ENCODE peak calls at places on chromosomes 2 and 18, in nine cellular contexts. M, L, R, C, A, U, B, K and P are unnamed samples.

GRCh38 chr2:234593636-234594035 is 96.8 kb upstream of the ARL4C start:
- DNase-seq in M (no peak), L (no peak), R (no peak), C (no peak), A (no peak), U (no peak), B (no peak), K (no peak), P (no peak)

GRCh38 chr2:25845843-25846505 is 32.3 kb downstream of the ASXL2 start:
- DNase-seq in M (no peak), L (no peak), R (no peak), C (no peak), A (no peak), U (no peak), B (no peak), K (no peak), P (no peak)

GRCh38 chr2:226777611-226778010 is 22.0 kb downstream of the IRS1 start:
- DNase-seq in M (no peak), L (no peak), R (no peak), C (no peak), A (no peak), U (no peak), B (no peak), K (no peak), P (no peak)

GRCh38 chr2:98518106-98518505 is 73.4 kb downstream of the INPP4A start:
- DNase-seq in M (no peak), L (peak), R (peak), C (no peak), A (no peak), U (peak), B (no peak), K (no peak), P (no peak)

GRCh38 chr2:160517731-160518130 is 24.1 kb upstream of the RBMS1 start:
- DNase-seq in M (no peak), L (no peak), R (no peak), C (no peak), A (no peak), U (no peak), B (no peak), K (no peak), P (no peak)

GRCh38 chr2:223995569-223995968 is 38.3 kb downstream of the MRPL44 start:
- DNase-seq in M (no peak), L (no peak), R (peak), C (no peak), A (no peak), U (no peak), B (no peak), K (no peak), P (no peak)

GRCh38 chr18:77765468-77765867 is 515.8 kb downstream of the GALR1 start:
- DNase-seq in M (peak), L (peak), R (peak), C (peak), A (no peak), U (no peak), B (no peak), K (no peak), P (peak)

GRCh38 chr18:27887711-27888495 is 289.0 kb downstream of the CDH2 start:
- DNase-seq in M (no peak), L (no peak), R (no peak), C (no peak), A (no peak), U (no peak), B (no peak), K (no peak), P (no peak)

GRCh38 chr2:79580175-79580574 is 67.3 kb downstream of the CTNNA2 start:
- DNase-seq in M (no peak), L (no peak), R (no peak), C (no peak), A (no peak), U (no peak), B (no peak), K (no peak), P (no peak)

GRCh38 chr2:188870289-188870688 is 103.9 kb upstream of the COL3A1 start:
- DNase-seq in M (no peak), L (no peak), R (no peak), C (no peak), A (no peak), U (no peak), B (no peak), K (no peak), P (no peak)

GRCh38 chr2:219178377-219179175 is 501 bp downstream of the RETREG2 start:
- DNase-seq in M (peak), L (peak), R (no peak), C (peak), A (peak), U (peak), B (peak), K (peak), P (peak)

GRCh38 chr18:46883180-46883579 is 34.1 kb downstream of the PIAS2 start:
- DNase-seq in M (no peak), L (no peak), R (no peak), C (no peak), A (no peak), U (no peak), B (no peak), K (no peak), P (no peak)

GRCh38 chr2:134233733-134234135 is 20.1 kb upstream of the MGAT5 start:
- DNase-seq in M (no peak), L (no peak), R (no peak), C (no peak), A (no peak), U (no peak), B (no peak), K (no peak), P (no peak)

GRCh38 chr2:137929504-137929886 is 34.8 kb upstream of the HNMT start:
- DNase-seq in M (no peak), L (no peak), R (no peak), C (no peak), A (no peak), U (no peak), B (no peak), K (no peak), P (no peak)

GRCh38 chr2:210199854-210200253 is 25.4 kb downstream of the ACADL start:
- DNase-seq in M (no peak), L (no peak), R (no peak), C (no peak), A (no peak), U (no peak), B (no peak), K (no peak), P (no peak)
- TF ChIP-seq CTCF in M (no peak), L (no peak), R (no peak), C (no peak), A (no peak), U (no peak), B (no peak), K (no peak), P (no peak)

GRCh38 chr2:30351941-30352340 is 95.1 kb upstream of the LCLAT1 start:
- DNase-seq in M (no peak), L (no peak), R (no peak), C (no peak), A (no peak), U (no peak), B (no peak), K (no peak), P (no peak)

GRCh38 chr2:30346475-30347169 is 100.4 kb upstream of the LCLAT1 start:
- DNase-seq in M (no peak), L (peak), R (no peak), C (peak), A (no peak), U (no peak), B (no peak), K (peak), P (peak)

GRCh38 chr2:30348825-30349224 is 98.2 kb upstream of the LCLAT1 start:
- DNase-seq in M (no peak), L (no peak), R (no peak), C (no peak), A (no peak), U (no peak), B (no peak), K (no peak), P (no peak)

GRCh38 chr2:30351087-30351486 is 96.0 kb upstream of the LCLAT1 start:
- DNase-seq in M (no peak), L (no peak), R (no peak), C (no peak), A (no peak), U (no peak), B (no peak), K (no peak), P (no peak)

DNA sequence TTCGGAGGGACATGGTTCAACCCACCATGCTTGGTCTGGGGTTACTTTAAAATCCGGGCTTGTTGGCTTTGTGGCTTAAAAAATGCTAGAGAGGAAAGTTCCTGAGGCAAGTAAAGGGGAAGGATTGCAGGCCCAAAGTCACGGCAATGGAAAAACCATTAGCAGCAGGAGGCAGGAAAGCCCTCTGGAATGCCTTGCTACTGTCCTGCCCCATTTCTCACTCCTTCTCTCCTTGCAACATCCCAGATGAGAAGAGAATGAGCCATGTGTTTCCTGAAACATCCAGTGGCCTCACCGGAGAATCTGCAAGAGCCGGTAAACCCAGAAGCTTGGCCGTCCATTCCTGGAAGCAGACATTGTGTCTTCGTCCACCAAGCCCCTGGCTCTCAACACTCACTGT is 97.4 kb upstream of the LCLAT1 start:
- DNase-seq in M (no peak), L (no peak), R (no peak), C (no peak), A (no peak), U (no peak), B (no peak), K (no peak), P (no peak)
- TF ChIP-seq EP300 in M (no peak), L (no peak), R (no peak), C (no peak), A (no peak), U (no peak), B (no peak), K (no peak), P (no peak)

DNA sequence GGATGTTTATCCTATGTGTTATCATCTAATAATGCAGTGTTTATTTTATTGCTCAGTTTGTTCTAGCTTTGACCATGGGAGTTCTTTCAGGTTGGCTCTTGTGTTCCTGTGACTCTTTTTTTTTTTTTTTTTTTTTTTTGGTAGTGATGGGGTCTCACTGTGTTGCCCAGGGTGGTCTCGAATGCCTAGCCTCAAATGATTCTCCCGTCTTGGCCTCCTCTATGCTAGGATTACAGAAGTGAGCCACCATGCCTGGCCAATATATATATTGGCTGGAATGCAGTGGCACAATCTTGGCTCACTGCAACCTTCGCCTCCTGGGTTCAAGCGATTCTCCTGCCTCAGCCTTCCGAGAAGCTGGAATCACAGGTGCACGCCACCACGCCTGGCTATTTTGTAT is 18.9 kb upstream of the NFU1 start:
- DNase-seq in M (no peak), L (no peak), R (no peak), C (no peak), A (no peak), U (no peak), B (no peak), K (no peak), P (no peak)
- TF ChIP-seq CTCF in M (no peak), L (no peak), R (no peak), C (no peak), A (no peak), U (no peak), B (no peak), K (no peak), P (no peak)

GRCh38 chr18:808086-808485 is 4.0 kb downstream of the YES1 start:
- DNase-seq in M (no peak), L (no peak), R (no peak), C (no peak), A (no peak), U (no peak), B (no peak), K (no peak), P (no peak)
- TF ChIP-seq EP300 in M (no peak), L (no peak), R (no peak), C (no peak), A (no peak), U (no peak), B (no peak), K (no peak), P (no peak)

GRCh38 chr2:222960126-222960525 is 91.9 kb upstream of the KCNE4 start:
- DNase-seq in M (no peak), L (no peak), R (no peak), C (no peak), A (no peak), U (no peak), B (no peak), K (no peak), P (no peak)

GRCh38 chr2:222964632-222965031 is 87.4 kb upstream of the KCNE4 start:
- DNase-seq in M (no peak), L (no peak), R (no peak), C (no peak), A (no peak), U (no peak), B (no peak), K (peak), P (no peak)

DNA sequence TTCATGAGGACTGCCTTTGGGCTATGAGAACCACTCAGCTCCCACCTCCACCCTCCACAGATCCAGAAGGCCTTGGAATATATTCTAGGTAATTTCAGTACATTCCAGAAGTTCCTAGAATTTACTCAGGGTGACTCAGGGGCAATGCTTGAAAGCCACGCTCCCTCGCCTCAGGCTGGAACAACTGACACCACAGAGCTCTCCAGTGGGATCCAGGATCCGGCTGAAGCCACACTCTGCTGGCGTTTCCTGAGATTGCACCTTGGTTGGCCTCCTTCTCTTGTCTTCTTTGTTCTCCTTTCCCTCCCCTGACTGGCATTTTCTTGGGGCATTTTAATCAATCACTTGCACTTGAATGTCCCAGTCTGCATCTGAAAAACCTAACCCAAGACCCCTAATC is 92.6 kb upstream of the KCNE4 start:
- DNase-seq in M (peak), L (no peak), R (peak), C (no peak), A (no peak), U (no peak), B (no peak), K (no peak), P (no peak)
- TF ChIP-seq CTCF in M (no peak), L (no peak), R (peak), C (peak), A (no peak), U (peak), B (no peak), K (no peak), P (no peak)

GRCh38 chr2:236210536-236210935 is 42.4 kb upstream of the GBX2 start:
- DNase-seq in M (no peak), L (no peak), R (no peak), C (no peak), A (no peak), U (no peak), B (no peak), K (no peak), P (no peak)
- TF ChIP-seq EP300 in M (no peak), L (no peak), R (no peak), C (no peak), A (no peak), U (no peak), B (no peak), K (no peak), P (no peak)

DNA sequence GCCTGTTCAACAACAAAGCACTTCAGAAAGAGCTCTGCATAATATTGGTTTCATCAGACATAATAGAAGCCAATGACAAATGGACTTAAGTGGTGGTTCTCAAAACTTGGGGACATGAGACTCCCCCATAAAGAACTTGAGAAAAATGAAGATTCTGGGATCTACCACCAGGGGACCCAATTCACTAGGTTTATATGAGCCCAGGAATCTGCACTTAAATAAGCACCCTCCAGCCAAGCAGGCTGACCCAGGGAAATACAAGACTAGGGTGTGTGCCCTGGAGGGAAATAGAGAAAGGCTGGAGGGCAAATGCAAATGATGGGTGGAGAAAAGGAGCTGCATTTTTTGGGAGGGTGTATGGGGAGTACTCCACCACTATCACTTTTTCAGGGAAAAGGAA is 52.5 kb downstream of the SATB2 start:
- DNase-seq in M (no peak), L (no peak), R (peak), C (no peak), A (no peak), U (peak), B (no peak), K (no peak), P (no peak)
- TF ChIP-seq CTCF in M (peak), L (no peak), R (peak), C (peak), A (no peak), U (peak), B (no peak), K (no peak), P (no peak)